ENCODE peak calls at places on chromosomes 11 and 22, in seven cellular contexts. Q, F, P, N, V, M and X are unnamed samples.

GRCh38 chr11:71145368-71145767 is 107.0 kb downstream of the SHANK2 start:
- DNase-seq in Q (no peak), F (no peak), P (no peak), N (no peak), V (no peak), M (no peak), X (no peak)

GRCh38 chr11:59957094-59957493 is 6.7 kb upstream of the OOSP4A start:
- DNase-seq in Q (no peak), F (no peak), P (no peak), N (no peak), V (no peak), M (no peak), X (no peak)

GRCh38 chr11:102494216-102494615 is 36.3 kb downstream of the MMP7 start:
- DNase-seq in Q (no peak), F (peak), P (no peak), N (peak), V (no peak), M (no peak), X (no peak)

GRCh38 chr22:23970201-23970641 is 3.5 kb downstream of the DDTL start:
- DNase-seq in Q (no peak), F (no peak), P (no peak), N (no peak), V (no peak), M (no peak), X (no peak)

GRCh38 chr11:59191095-59191494 is 19.2 kb downstream of the DTX4 start:
- DNase-seq in Q (no peak), F (no peak), P (no peak), N (no peak), V (no peak), M (no peak), X (no peak)

GRCh38 chr11:32200448-32200847 is 109.6 kb downstream of the RCN1 start:
- DNase-seq in Q (peak), F (no peak), P (no peak), N (no peak), V (no peak), M (no peak), X (no peak)

GRCh38 chr11:11252403-11252802 is 100.6 kb downstream of the CSNK2A3 start:
- DNase-seq in Q (no peak), F (no peak), P (no peak), N (no peak), V (no peak), M (no peak), X (no peak)

GRCh38 chr11:102487214-102487613 is 34.6 kb upstream of the TMEM123 start:
- DNase-seq in Q (no peak), F (no peak), P (no peak), N (no peak), V (no peak), M (no peak), X (no peak)

GRCh38 chr11:115920087-115920461 is 415.9 kb upstream of the CADM1 start:
- DNase-seq in Q (peak), F (no peak), P (no peak), N (no peak), V (no peak), M (no peak), X (no peak)

GRCh38 chr11:33885338-33886005 is 6.4 kb downstream of the LMO2 start:
- DNase-seq in Q (no peak), F (no peak), P (no peak), N (no peak), V (no peak), M (no peak), X (no peak)

GRCh38 chr11:125416993-125417935 is 78.8 kb downstream of the FEZ1 start:
- DNase-seq in Q (no peak), F (no peak), P (no peak), N (no peak), V (no peak), M (no peak), X (no peak)

GRCh38 chr22:46149493-46149997 is 781 bp upstream of the PPARA start:
- DNase-seq in Q (peak), F (no peak), P (peak), N (peak), V (no peak), M (peak), X (peak)

GRCh38 chr11:63764201-63764711 is 4.3 kb downstream of the ZFTA start:
- DNase-seq in Q (no peak), F (no peak), P (no peak), N (no peak), V (no peak), M (no peak), X (no peak)

GRCh38 chr11:73376803-73377629 is 817 bp downstream of the RELT start:
- DNase-seq in Q (peak), F (peak), P (peak), N (peak), V (peak), M (peak), X (peak)

GRCh38 chr22:49009359-49010063 is 818.2 kb downstream of the BRD1 start:
- DNase-seq in Q (no peak), F (no peak), P (no peak), N (no peak), V (peak), M (no peak), X (no peak)

GRCh38 chr11:2428322-2428795 is 16.0 kb downstream of the TRPM5 start:
- DNase-seq in Q (peak), F (peak), P (peak), N (peak), V (peak), M (peak), X (peak)

GRCh38 chr11:65419460-65419772 is 3.2 kb upstream of the NEAT1 start:
- DNase-seq in Q (no peak), F (no peak), P (no peak), N (no peak), V (no peak), M (peak), X (no peak)

GRCh38 chr11:86745571-86745970 is 54.8 kb upstream of the PRSS23 start:
- DNase-seq in Q (no peak), F (no peak), P (no peak), N (no peak), V (no peak), M (no peak), X (no peak)

GRCh38 chr11:131524186-131524585 is 153.8 kb downstream of the NTM start:
- DNase-seq in Q (no peak), F (no peak), P (no peak), N (no peak), V (no peak), M (no peak), X (no peak)
- H3K4me3 ChIP-seq in Q (no peak), F (no peak), P (no peak), N (no peak), V (no peak), M (no peak), X (no peak)

GRCh38 chr11:109423114-109423859 is 1.3 kb downstream of the C11orf87 start:
- DNase-seq in Q (peak), F (no peak), P (no peak), N (no peak), V (no peak), M (no peak), X (no peak)
- H3K4me3 ChIP-seq in Q (peak), F (no peak), P (no peak), N (peak), V (peak), M (no peak), X (no peak)

GRCh38 chr11:35307221-35307621 is 112.1 kb downstream of the SLC1A2 start:
- DNase-seq in Q (no peak), F (no peak), P (no peak), N (no peak), V (no peak), M (no peak), X (no peak)

GRCh38 chr11:35304900-35305299 is 114.5 kb downstream of the SLC1A2 start:
- DNase-seq in Q (no peak), F (no peak), P (no peak), N (no peak), V (no peak), M (no peak), X (no peak)

GRCh38 chr11:35303596-35304392 is 115.6 kb downstream of the SLC1A2 start:
- DNase-seq in Q (no peak), F (no peak), P (no peak), N (peak), V (peak), M (peak), X (peak)

GRCh38 chr11:35304393-35304790 is 115.0 kb downstream of the SLC1A2 start:
- DNase-seq in Q (peak), F (no peak), P (no peak), N (no peak), V (no peak), M (no peak), X (no peak)

GRCh38 chr11:35305670-35306382 is 113.5 kb downstream of the SLC1A2 start:
- DNase-seq in Q (peak), F (peak), P (peak), N (no peak), V (no peak), M (peak), X (peak)
- H3K4me3 ChIP-seq in Q (no peak), F (no peak), P (no peak), N (no peak), V (no peak), M (no peak), X (no peak)

DNA sequence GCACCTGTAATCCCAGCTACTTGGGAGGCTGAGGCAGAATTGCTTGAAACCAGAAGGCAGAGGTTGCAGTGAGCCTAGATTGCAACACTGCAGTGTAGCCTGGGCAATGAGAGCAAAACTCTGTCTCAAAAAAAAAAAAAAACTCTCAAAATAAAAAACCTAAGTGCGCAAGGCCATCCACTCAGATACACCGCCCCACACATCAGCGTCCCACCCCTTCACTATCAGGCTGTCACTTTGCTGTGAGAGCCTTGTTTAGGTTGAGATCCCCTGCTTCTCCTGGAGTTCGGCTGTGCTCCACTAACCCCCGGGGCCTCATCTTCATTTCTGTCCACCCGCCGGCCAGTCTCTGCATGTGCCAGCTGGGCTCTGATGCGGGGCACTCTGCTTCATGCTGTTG is 12.1 kb downstream of the SLC25A1 start:
- DNase-seq in Q (no peak), F (no peak), P (no peak), N (no peak), V (no peak), M (no peak), X (no peak)
- H3K4me3 ChIP-seq in Q (no peak), F (no peak), P (no peak), N (no peak), V (no peak), M (no peak), X (no peak)

GRCh38 chr11:6746626-6747025 is 25.1 kb downstream of the OR2AG2 start:
- DNase-seq in Q (no peak), F (no peak), P (no peak), N (no peak), V (no peak), M (no peak), X (no peak)

GRCh38 chr11:6745465-6746015 is 26.2 kb downstream of the OR2AG2 start:
- DNase-seq in Q (no peak), F (no peak), P (no peak), N (no peak), V (no peak), M (no peak), X (no peak)

GRCh38 chr11:6747097-6747662 is 24.6 kb downstream of the OR2AG2 start:
- DNase-seq in Q (no peak), F (no peak), P (no peak), N (no peak), V (no peak), M (no peak), X (no peak)

GRCh38 chr11:6746086-6746618 is 25.6 kb downstream of the OR2AG2 start:
- DNase-seq in Q (no peak), F (no peak), P (peak), N (no peak), V (no peak), M (no peak), X (no peak)

GRCh38 chr11:6745018-6745417 is 26.8 kb downstream of the OR2AG2 start:
- DNase-seq in Q (no peak), F (no peak), P (no peak), N (no peak), V (no peak), M (no peak), X (no peak)
- H3K4me3 ChIP-seq in Q (no peak), F (no peak), P (peak), N (no peak), V (no peak), M (no peak), X (no peak)

GRCh38 chr11:57500526-57500925 is 15.0 kb downstream of the SLC43A1 start:
- DNase-seq in Q (no peak), F (no peak), P (no peak), N (peak), V (no peak), M (no peak), X (no peak)
- H3K4me3 ChIP-seq in Q (no peak), F (no peak), P (no peak), N (no peak), V (no peak), M (no peak), X (no peak)

GRCh38 chr11:99988105-99988907 is 698.8 kb upstream of the ARHGAP42 start:
- DNase-seq in Q (no peak), F (no peak), P (no peak), N (no peak), V (no peak), M (no peak), X (no peak)
- H3K4me3 ChIP-seq in Q (no peak), F (no peak), P (no peak), N (no peak), V (no peak), M (no peak), X (no peak)

GRCh38 chr22:20857247-20857643 is 1.4 kb downstream of the PI4KA start:
- DNase-seq in Q (no peak), F (no peak), P (no peak), N (no peak), V (no peak), M (no peak), X (no peak)
- H3K4me3 ChIP-seq in Q (no peak), F (peak), P (peak), N (peak), V (peak), M (no peak), X (no peak)

GRCh38 chr22:50308986-50309600 is 1.6 kb upstream of the PLXNB2 start:
- DNase-seq in Q (no peak), F (no peak), P (no peak), N (no peak), V (no peak), M (no peak), X (no peak)
- H3K4me3 ChIP-seq in Q (no peak), F (no peak), P (no peak), N (no peak), V (no peak), M (no peak), X (no peak)

GRCh38 chr11:845872-846271 is 3.2 kb downstream of the TSPAN4 start:
- DNase-seq in Q (no peak), F (no peak), P (no peak), N (peak), V (no peak), M (no peak), X (no peak)

GRCh38 chr11:846496-847098 is 3.9 kb downstream of the TSPAN4 start:
- DNase-seq in Q (no peak), F (no peak), P (no peak), N (no peak), V (no peak), M (no peak), X (no peak)

GRCh38 chr11:843086-843704 is 543 bp downstream of the TSPAN4 start:
- DNase-seq in Q (no peak), F (no peak), P (no peak), N (peak), V (no peak), M (no peak), X (no peak)

GRCh38 chr11:843818-844692 is 1.4 kb downstream of the TSPAN4 start:
- DNase-seq in Q (peak), F (no peak), P (no peak), N (peak), V (peak), M (peak), X (peak)

DNA sequence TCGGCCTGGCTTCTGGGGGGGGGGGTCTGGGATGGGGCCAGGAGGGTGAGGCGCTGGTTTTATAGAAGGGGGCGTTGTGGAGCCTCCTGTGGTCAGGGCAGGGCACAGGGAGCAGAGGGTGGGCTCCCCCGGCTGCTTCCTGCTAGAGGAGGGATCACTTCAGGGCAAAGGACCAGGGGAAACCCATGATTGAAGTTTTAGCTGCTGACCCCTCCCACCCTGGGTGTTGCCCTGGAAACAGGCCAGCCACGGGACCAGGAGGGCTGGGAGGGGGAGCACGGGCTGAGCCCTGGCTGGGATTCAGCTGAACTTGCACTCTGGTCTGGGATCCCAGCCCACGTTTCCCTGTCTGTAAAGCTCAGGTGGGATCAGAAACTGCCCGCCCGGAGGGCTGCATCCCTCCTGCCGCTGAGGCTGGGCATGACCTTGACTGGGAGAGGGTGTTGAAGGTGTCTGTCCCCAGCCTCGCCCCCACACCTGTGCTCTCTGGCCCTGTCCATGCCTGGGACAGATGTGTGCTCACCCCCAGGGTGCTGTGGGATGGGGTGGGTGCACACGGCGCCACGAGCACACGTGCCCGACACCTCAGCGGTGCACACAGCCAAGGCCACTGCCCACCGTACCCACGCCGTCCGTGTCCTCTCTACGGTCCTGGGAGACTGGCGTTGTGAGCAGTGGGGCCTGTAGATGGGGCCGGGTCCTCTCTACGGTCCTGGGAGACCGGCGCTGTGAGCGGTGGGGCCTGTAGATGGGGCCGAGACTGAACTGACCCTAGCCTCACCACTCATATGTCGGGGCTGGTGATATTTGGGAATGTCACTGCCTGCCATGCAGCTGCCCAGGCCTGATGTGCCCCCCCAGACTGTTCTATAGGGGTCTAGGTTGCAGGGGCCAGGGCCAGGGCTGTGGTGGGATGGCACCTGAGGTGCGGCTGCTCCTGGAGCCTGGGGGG is 2.3 kb downstream of the TSPAN4 start:
- DNase-seq in Q (peak), F (no peak), P (no peak), N (peak), V (peak), M (peak), X (peak)
- H3K4me3 ChIP-seq in Q (no peak), F (peak), P (no peak), N (peak), V (peak), M (peak), X (no peak)